ENCODE peak calls at places on chromosomes 3 and 15, in four cellular contexts. D, V, A and Z are unnamed samples.
A peak's percentile ranks its signal among the peaks of the same experiment; 100 is the strongest.

GRCh38 chr3:134284438-134284837 is 33.8 kb upstream of the RYK start:
- DNase-seq in V (no peak), D (no peak), A (no peak), Z (no peak)

GRCh38 chr3:126285369-126285768 is 71.8 kb downstream of the KLF15 start:
- DNase-seq in D (no peak), V (no peak), A (no peak), Z (no peak)

GRCh38 chr3:38567498-38567897 is 71.4 kb downstream of the EXOG start:
- DNase-seq in A (no peak), D (no peak), V (no peak), Z (no peak)

GRCh38 chr15:91385301-91385700 is 285.2 kb downstream of the SV2B start:
- DNase-seq in D (no peak), A (no peak), V (no peak), Z (no peak)

GRCh38 chr3:151003024-151003771 is 30.7 kb upstream of the CLRN1 start:
- DNase-seq in V (no peak), D (no peak), A (no peak), Z (no peak)

GRCh38 chr15:73265536-73266153 is 103.1 kb downstream of the HCN4 start:
- DNase-seq in V (no peak), D (no peak), A (no peak), Z (peak; percentile 16)

GRCh38 chr3:194277547-194278091 is 73.5 kb downstream of the CPN2 start:
- DNase-seq in V (peak; percentile 54), D (peak; percentile 89), A (peak; percentile 48), Z (no peak)

GRCh38 chr15:76185716-76186115 is 125.6 kb downstream of the ETFA start:
- DNase-seq in D (no peak), A (no peak), V (no peak), Z (no peak)

GRCh38 chr3:126284258-126284904 is 72.8 kb downstream of the KLF15 start:
- DNase-seq in A (no peak), V (no peak), D (peak; percentile 68), Z (no peak)

GRCh38 chr15:63176302-63176701 is 13.1 kb upstream of the RAB8B start:
- DNase-seq in A (no peak), V (no peak), D (no peak), Z (no peak)

GRCh38 chr3:13113346-13114335 is 40.4 kb upstream of the IQSEC1 start:
- DNase-seq in V (no peak), D (peak; percentile 70), A (no peak), Z (no peak)

GRCh38 chr15:67735896-67736295 is 89.4 kb upstream of the SKOR1 start:
- DNase-seq in D (no peak), V (no peak), A (no peak), Z (no peak)

GRCh38 chr3:116083686-116084085 is 361.6 kb downstream of the LSAMP start:
- DNase-seq in D (no peak), A (no peak), V (no peak), Z (no peak)

GRCh38 chr3:102896851-102897621 is 462.2 kb downstream of the ZPLD1 start:
- DNase-seq in D (no peak), V (no peak), A (no peak), Z (no peak)

GRCh38 chr15:69305204-69305931 is 6.7 kb downstream of the PAQR5 start:
- DNase-seq in A (no peak), V (no peak), D (no peak), Z (no peak)

GRCh38 chr3:31165399-31165860 is 271.0 kb upstream of the GADL1 start:
- DNase-seq in D (no peak), A (no peak), V (no peak), Z (no peak)

GRCh38 chr15:74200394-74200793 is 2.2 kb downstream of the STRA6 start:
- DNase-seq in V (peak; percentile 70), A (no peak), D (no peak), Z (no peak)

GRCh38 chr3:67791620-67792019 is 137.2 kb upstream of the SUCLG2 start:
- DNase-seq in D (no peak), A (no peak), V (no peak), Z (no peak)

GRCh38 chr15:63599401-63600000 is 2.3 kb downstream of the FBXL22 start:
- DNase-seq in A (peak; percentile 84), V (peak; percentile 73), D (peak; percentile 91), Z (peak; percentile 29)

GRCh38 chr3:45443459-45443858 is 55.1 kb downstream of the LARS2 start:
- DNase-seq in V (no peak), D (no peak), A (no peak), Z (no peak)

GRCh38 chr3:42123012-42123581 is 31.9 kb downstream of the TRAK1 start:
- DNase-seq in A (no peak), V (peak; percentile 49), D (no peak), Z (no peak)

GRCh38 chr3:45712434-45713110 is 23.4 kb downstream of the SACM1L start:
- DNase-seq in V (no peak), A (no peak), D (no peak), Z (no peak)

GRCh38 chr3:189824629-189825312 is 193.6 kb downstream of the TP63 start:
- DNase-seq in V (no peak), A (no peak), D (no peak), Z (no peak)

DNA sequence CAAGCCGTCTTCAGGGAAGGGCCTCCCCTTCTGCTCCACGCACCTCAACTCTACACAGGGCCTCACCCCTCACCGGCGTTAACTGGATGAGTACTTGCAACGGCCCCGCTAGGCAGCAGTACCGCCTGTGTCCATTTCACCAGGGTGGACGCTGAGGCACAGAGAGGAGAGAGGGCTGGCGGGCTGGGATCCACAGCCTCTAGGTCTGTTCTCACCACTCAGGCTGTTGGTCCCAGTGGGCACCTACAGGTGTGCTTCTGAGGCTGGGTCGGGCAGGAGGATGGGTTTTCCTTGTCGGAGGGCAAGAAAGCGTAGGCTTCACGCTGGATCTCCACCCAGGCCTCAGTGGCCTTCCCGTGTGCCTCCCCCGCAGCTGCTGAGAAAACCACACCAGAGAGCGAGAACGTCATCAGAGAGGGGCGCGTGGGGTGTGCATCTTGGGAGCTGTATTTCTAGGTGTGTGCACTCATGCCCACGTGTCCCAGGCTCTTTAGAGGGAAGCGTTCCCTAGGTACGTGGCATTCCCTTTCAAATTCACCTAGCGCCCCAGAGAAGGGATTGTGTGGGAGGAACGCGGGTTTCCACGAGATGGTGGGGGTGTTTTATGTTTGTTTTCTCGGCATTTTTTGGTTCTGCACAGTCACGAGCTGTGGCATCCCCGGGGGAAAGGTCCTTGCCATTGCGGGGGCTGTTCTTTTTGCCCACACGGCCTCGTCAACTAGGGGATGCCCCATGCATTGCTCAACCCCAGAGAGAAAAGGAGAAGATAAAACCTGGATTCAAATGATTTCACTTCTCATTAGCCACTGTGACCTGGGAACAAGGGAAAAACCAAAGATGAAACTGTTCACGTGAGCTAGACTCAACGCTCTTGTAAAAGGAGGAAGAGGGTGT is 67.7 kb downstream of the MGLL start:
- DNase-seq in D (no peak), V (no peak), A (no peak), Z (no peak)
- TF ChIP-seq POLR2A in D (no peak), V (no peak), A (no peak), Z (no peak)

GRCh38 chr3:8932507-8932906 is 30.8 kb downstream of the RAD18 start:
- DNase-seq in A (no peak), V (no peak), D (no peak), Z (no peak)

GRCh38 chr3:8929860-8930259 is 33.4 kb downstream of the RAD18 start:
- DNase-seq in V (no peak), D (no peak), A (no peak), Z (no peak)

GRCh38 chr3:8937064-8938020 is 25.9 kb downstream of the RAD18 start:
- DNase-seq in A (no peak), V (no peak), D (no peak), Z (no peak)

GRCh38 chr3:8931342-8931741 is 31.9 kb downstream of the RAD18 start:
- DNase-seq in A (no peak), D (no peak), V (no peak), Z (no peak)
- TF ChIP-seq POLR2A in A (no peak), D (no peak), V (no peak), Z (no peak)

GRCh38 chr3:32684800-32685603 is at the start of gene CNOT10:
- DNase-seq in A (peak; percentile 99), D (peak; percentile 98), V (peak; percentile 89), Z (peak; percentile 81)
- TF ChIP-seq POLR2A in A (peak; percentile 23), D (no peak), V (no peak), Z (no peak)

GRCh38 chr15:24858737-24859601 is 95.8 kb upstream of the SNRPN start:
- DNase-seq in A (no peak), V (no peak), D (no peak), Z (no peak)

GRCh38 chr15:24861014-24861690 is 93.6 kb upstream of the SNRPN start:
- DNase-seq in D (no peak), A (no peak), V (no peak), Z (no peak)

GRCh38 chr15:24856397-24857093 is 98.2 kb upstream of the SNRPN start:
- DNase-seq in D (no peak), V (no peak), A (peak; percentile 55), Z (no peak)

GRCh38 chr15:24857777-24858176 is 97.0 kb upstream of the SNRPN start:
- DNase-seq in D (no peak), V (no peak), A (no peak), Z (no peak)

DNA sequence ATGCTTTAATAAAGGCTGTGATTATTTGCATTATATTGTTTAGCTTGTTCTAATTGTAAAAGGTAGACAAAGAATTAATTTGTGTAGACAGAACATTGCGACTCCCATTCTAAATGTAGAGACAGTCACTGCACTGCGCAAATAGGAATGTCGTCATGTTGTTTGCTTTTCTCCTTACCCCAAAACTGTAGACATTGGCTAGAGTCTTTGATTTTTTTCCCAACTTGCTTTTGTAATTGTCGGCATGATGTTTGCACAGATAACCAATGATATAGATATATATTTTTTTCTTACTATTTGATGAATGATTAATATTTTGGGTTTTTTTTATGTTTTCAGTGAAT is 97.7 kb upstream of the SNRPN start:
- DNase-seq in A (no peak), D (no peak), V (no peak), Z (no peak)
- TF ChIP-seq POLR2A in A (no peak), D (no peak), V (no peak), Z (no peak)

GRCh38 chr3:182978387-182978786 is 2.0 kb downstream of the DCUN1D1 start:
- DNase-seq in V (no peak), D (no peak), A (no peak), Z (no peak)

GRCh38 chr3:182981038-182981380 is 671 bp upstream of the DCUN1D1 start:
- DNase-seq in V (no peak), D (no peak), A (no peak), Z (no peak)

GRCh38 chr3:182979719-182980191 is 583 bp downstream of the DCUN1D1 start:
- DNase-seq in V (no peak), D (peak; percentile 87), A (no peak), Z (no peak)

GRCh38 chr3:182979103-182979697 is 1.1 kb downstream of the DCUN1D1 start:
- DNase-seq in A (no peak), V (no peak), D (no peak), Z (no peak)

DNA sequence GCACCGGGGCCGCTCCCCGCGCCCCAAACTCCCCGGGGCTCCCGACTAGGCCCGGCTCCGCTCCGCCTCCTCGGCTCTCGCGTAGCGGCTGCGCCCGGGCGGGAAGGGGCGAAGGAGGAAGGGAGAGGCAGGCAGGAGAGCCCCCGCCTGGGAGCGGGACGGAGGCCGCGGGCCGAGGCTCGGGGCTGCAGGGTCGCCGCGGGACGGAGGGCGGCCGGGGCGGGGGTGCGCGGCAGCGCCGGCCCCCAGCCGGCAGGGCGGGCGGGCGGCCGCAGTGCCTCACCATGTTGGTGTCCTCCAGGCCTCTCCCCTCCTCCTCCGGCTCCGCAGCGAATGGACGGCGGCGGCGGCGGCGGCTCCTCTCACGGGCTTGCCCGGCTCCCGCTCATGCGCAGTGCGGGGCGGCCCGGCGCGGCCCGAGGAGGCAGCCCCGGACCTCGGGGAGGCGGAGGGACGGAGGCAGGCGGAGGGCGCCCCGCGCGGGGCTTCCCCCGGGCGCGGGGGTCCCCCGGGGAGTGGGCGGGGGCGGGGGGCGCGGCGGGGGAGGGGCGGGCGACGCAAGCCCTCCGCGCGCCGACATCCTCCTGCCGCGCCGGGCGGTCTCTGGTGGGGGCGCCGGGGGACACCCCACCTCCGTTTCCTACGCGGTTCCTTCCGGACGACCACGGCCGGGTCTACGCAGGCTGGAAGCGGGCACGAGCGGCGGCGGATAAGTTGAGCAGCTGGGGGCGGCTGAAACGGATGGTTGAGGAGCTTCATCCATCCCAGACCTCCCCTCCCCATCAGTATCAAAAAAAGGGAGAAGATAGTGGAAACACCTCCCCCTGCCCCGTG is at the start of gene DCUN1D1:
- DNase-seq in D (peak; percentile 97), A (peak; percentile 99), V (peak; percentile 81), Z (peak; percentile 96)
- TF ChIP-seq POLR2A in D (no peak), A (no peak), V (no peak), Z (no peak)